ENCODE peak calls at places on chromosomes 1 and 21, in six cellular contexts. One of them, this sample, is unnamed.

GRCh38 chr1:47409311-47410085 is 6.6 kb upstream of the FOXE3 start:
- DNase-seq in H1: no peak
- DNase-seq in trophoblast cell: peak
- DNase-seq in IMR-90: peak
- DNase-seq in mesenchymal stem cell: no peak
- DNase-seq in H9: no peak
- DNase-seq in this sample: no peak

GRCh38 chr1:76759171-76759860 is 108.0 kb upstream of the ST6GALNAC5 start:
- DNase-seq in H1: no peak
- DNase-seq in mesenchymal stem cell: no peak
- DNase-seq in trophoblast cell: no peak
- DNase-seq in H9: no peak
- DNase-seq in IMR-90: no peak
- DNase-seq in this sample: no peak

GRCh38 chr21:21612446-21612845 is 614.2 kb downstream of the NCAM2 start:
- DNase-seq in H9: peak
- DNase-seq in H1: no peak
- DNase-seq in mesenchymal stem cell: peak
- DNase-seq in IMR-90: peak
- DNase-seq in trophoblast cell: peak
- DNase-seq in this sample: peak

GRCh38 chr21:25845729-25846256 is 111.0 kb downstream of the GABPA start:
- DNase-seq in trophoblast cell: no peak
- DNase-seq in mesenchymal stem cell: peak
- DNase-seq in H9: no peak
- DNase-seq in IMR-90: peak
- DNase-seq in H1: no peak
- DNase-seq in this sample: no peak

GRCh38 chr1:27357281-27358037 is 9.3 kb downstream of the MAP3K6 start:
- DNase-seq in H9: peak
- DNase-seq in trophoblast cell: peak
- DNase-seq in IMR-90: peak
- DNase-seq in mesenchymal stem cell: peak
- DNase-seq in H1: peak
- DNase-seq in this sample: peak

GRCh38 chr1:224609333-224609732 is 6.8 kb upstream of the CNIH3 start:
- DNase-seq in H9: no peak
- DNase-seq in trophoblast cell: no peak
- DNase-seq in H1: no peak
- DNase-seq in mesenchymal stem cell: no peak
- DNase-seq in IMR-90: no peak
- DNase-seq in this sample: no peak

GRCh38 chr1:2502661-2503553 is 23.5 kb downstream of the PANK4 start:
- DNase-seq in IMR-90: no peak
- DNase-seq in trophoblast cell: no peak
- DNase-seq in mesenchymal stem cell: no peak
- DNase-seq in H9: no peak
- DNase-seq in H1: no peak
- DNase-seq in this sample: no peak

GRCh38 chr1:14826172-14826636 is 227.7 kb downstream of the KAZN start:
- DNase-seq in H1: no peak
- DNase-seq in IMR-90: peak
- DNase-seq in trophoblast cell: no peak
- DNase-seq in mesenchymal stem cell: peak
- DNase-seq in H9: no peak
- DNase-seq in this sample: no peak

GRCh38 chr1:107464827-107465226 is 324.0 kb downstream of the NTNG1 start:
- DNase-seq in trophoblast cell: no peak
- DNase-seq in H9: peak
- DNase-seq in mesenchymal stem cell: no peak
- DNase-seq in IMR-90: no peak
- DNase-seq in H1: no peak
- DNase-seq in this sample: no peak

GRCh38 chr1:114083186-114083585 is 70.5 kb downstream of the SYT6 start:
- DNase-seq in trophoblast cell: peak
- DNase-seq in IMR-90: no peak
- DNase-seq in H1: no peak
- DNase-seq in H9: no peak
- DNase-seq in mesenchymal stem cell: no peak
- DNase-seq in this sample: no peak

GRCh38 chr1:87478231-87478630 is 149.6 kb downstream of the LMO4 start:
- DNase-seq in trophoblast cell: peak
- DNase-seq in H9: peak
- DNase-seq in mesenchymal stem cell: peak
- DNase-seq in H1: peak
- DNase-seq in IMR-90: peak
- DNase-seq in this sample: no peak

GRCh38 chr1:234721476-234722266 is 111.7 kb upstream of the IRF2BP2 start:
- DNase-seq in IMR-90: peak
- DNase-seq in H1: no peak
- DNase-seq in mesenchymal stem cell: peak
- DNase-seq in trophoblast cell: no peak
- DNase-seq in H9: no peak
- DNase-seq in this sample: no peak

GRCh38 chr1:225820522-225821120 is 10.7 kb downstream of the EPHX1 start:
- DNase-seq in IMR-90: no peak
- DNase-seq in trophoblast cell: no peak
- DNase-seq in mesenchymal stem cell: no peak
- DNase-seq in H1: no peak
- DNase-seq in H9: no peak
- DNase-seq in this sample: no peak

GRCh38 chr1:16727190-16728111 is 12.9 kb upstream of the RNU1-4 start:
- DNase-seq in IMR-90: peak
- DNase-seq in trophoblast cell: peak
- DNase-seq in mesenchymal stem cell: peak
- DNase-seq in H1: peak
- DNase-seq in H9: peak
- DNase-seq in this sample: no peak

GRCh38 chr1:89907669-89908293 is 86.9 kb downstream of the LRRC8D start:
- DNase-seq in mesenchymal stem cell: peak
- DNase-seq in IMR-90: peak
- DNase-seq in trophoblast cell: peak
- DNase-seq in H1: no peak
- DNase-seq in H9: no peak
- DNase-seq in this sample: no peak

GRCh38 chr1:7960165-7960564 is 1.3 kb upstream of the PARK7 start:
- DNase-seq in H9: no peak
- DNase-seq in H1: no peak
- DNase-seq in mesenchymal stem cell: no peak
- DNase-seq in IMR-90: no peak
- DNase-seq in trophoblast cell: no peak
- DNase-seq in this sample: no peak

GRCh38 chr1:7960867-7961198 is 678 bp upstream of the PARK7 start:
- DNase-seq in IMR-90: no peak
- DNase-seq in trophoblast cell: no peak
- DNase-seq in mesenchymal stem cell: no peak
- DNase-seq in H9: no peak
- DNase-seq in H1: no peak
- DNase-seq in this sample: no peak

GRCh38 chr1:7962011-7962335 is 462 bp downstream of the PARK7 start:
- DNase-seq in H9: no peak
- DNase-seq in trophoblast cell: no peak
- DNase-seq in IMR-90: no peak
- DNase-seq in H1: no peak
- DNase-seq in mesenchymal stem cell: peak
- DNase-seq in this sample: no peak

GRCh38 chr1:7962636-7963377 is 1.3 kb downstream of the PARK7 start:
- DNase-seq in H9: no peak
- DNase-seq in H1: no peak
- DNase-seq in mesenchymal stem cell: no peak
- DNase-seq in IMR-90: peak
- DNase-seq in trophoblast cell: no peak
- DNase-seq in this sample: no peak

DNA sequence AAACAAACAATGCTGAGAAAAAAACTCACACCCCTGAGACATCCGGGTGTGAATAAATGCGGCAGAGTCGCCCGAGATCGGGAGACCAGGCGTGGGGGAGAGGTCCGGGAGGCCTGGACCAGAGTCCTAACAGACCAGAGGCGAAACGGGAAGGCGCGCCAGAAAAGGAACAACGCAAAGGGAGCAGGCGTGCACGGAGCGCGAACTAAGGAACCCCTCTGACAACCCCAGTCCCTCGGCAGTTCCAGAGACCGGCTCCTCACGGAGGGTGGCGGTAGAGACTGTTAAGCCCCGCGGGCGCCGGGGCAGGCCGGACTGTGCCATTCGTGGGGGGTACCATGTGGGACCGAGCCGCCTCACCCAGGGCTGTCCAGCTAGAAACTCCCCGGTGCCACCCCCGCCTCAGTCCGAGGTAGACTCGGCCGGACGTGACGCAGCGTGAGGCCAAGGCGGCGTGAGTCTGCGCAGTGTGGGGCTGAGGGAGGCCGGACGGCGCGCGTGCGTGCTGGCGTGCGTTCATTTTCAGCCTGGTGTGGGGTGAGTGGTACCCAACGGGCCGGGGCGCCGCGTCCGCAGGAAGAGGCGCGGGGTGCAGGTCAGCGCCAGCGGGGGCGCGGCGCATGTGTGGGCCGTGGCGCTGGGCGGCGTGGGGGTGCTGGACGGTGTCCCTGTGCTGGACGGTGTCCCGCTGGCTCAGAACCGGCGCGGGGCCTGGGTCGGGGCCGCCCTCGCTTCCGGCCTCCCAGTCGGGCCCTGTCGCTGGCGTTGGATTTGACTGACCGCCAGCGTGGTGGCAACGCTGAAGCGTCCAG is at the start of gene PARK7:
- DNase-seq in H1: peak
- DNase-seq in mesenchymal stem cell: peak
- DNase-seq in trophoblast cell: peak
- DNase-seq in H9: peak
- DNase-seq in IMR-90: peak
- DNase-seq in this sample: peak
- H3K14ac ChIP-seq in H1: no peak
- H3K14ac ChIP-seq in mesenchymal stem cell: peak
- H3K14ac ChIP-seq in trophoblast cell: peak
- H3K14ac ChIP-seq in H9: peak
- H3K14ac ChIP-seq in IMR-90: peak
- H3K14ac ChIP-seq in this sample: peak

GRCh38 chr1:205630651-205631009 is 1.2 kb downstream of the ELK4 start:
- DNase-seq in H9: no peak
- DNase-seq in mesenchymal stem cell: no peak
- DNase-seq in IMR-90: no peak
- DNase-seq in trophoblast cell: no peak
- DNase-seq in H1: no peak
- DNase-seq in this sample: no peak

GRCh38 chr1:205631727-205632373 is at the start of gene ELK4:
- DNase-seq in IMR-90: peak
- DNase-seq in H9: peak
- DNase-seq in trophoblast cell: peak
- DNase-seq in H1: peak
- DNase-seq in mesenchymal stem cell: peak
- DNase-seq in this sample: peak

GRCh38 chr1:205631010-205631726 is 643 bp downstream of the ELK4 start:
- DNase-seq in trophoblast cell: peak
- DNase-seq in H9: peak
- DNase-seq in mesenchymal stem cell: peak
- DNase-seq in H1: peak
- DNase-seq in IMR-90: peak
- DNase-seq in this sample: peak

GRCh38 chr1:205632374-205633169 is 761 bp upstream of the ELK4 start:
- DNase-seq in H9: no peak
- DNase-seq in trophoblast cell: no peak
- DNase-seq in H1: no peak
- DNase-seq in IMR-90: no peak
- DNase-seq in mesenchymal stem cell: peak
- DNase-seq in this sample: no peak

GRCh38 chr1:205633421-205633976 is 1.7 kb upstream of the ELK4 start:
- DNase-seq in H9: no peak
- DNase-seq in mesenchymal stem cell: peak
- DNase-seq in trophoblast cell: no peak
- DNase-seq in H1: no peak
- DNase-seq in IMR-90: peak
- DNase-seq in this sample: no peak
- H3K14ac ChIP-seq in H9: no peak
- H3K14ac ChIP-seq in mesenchymal stem cell: no peak
- H3K14ac ChIP-seq in trophoblast cell: no peak
- H3K14ac ChIP-seq in H1: no peak
- H3K14ac ChIP-seq in IMR-90: peak
- H3K14ac ChIP-seq in this sample: no peak

GRCh38 chr1:207798847-207799246 is 47.0 kb downstream of the CD46 start:
- DNase-seq in H9: no peak
- DNase-seq in IMR-90: peak
- DNase-seq in H1: no peak
- DNase-seq in mesenchymal stem cell: peak
- DNase-seq in trophoblast cell: no peak
- DNase-seq in this sample: no peak
- H3K14ac ChIP-seq in H9: no peak
- H3K14ac ChIP-seq in IMR-90: no peak
- H3K14ac ChIP-seq in H1: no peak
- H3K14ac ChIP-seq in mesenchymal stem cell: no peak
- H3K14ac ChIP-seq in trophoblast cell: no peak
- H3K14ac ChIP-seq in this sample: no peak

GRCh38 chr21:34279883-34280282 is 83.9 kb upstream of the KCNE2 start:
- DNase-seq in H9: no peak
- DNase-seq in IMR-90: no peak
- DNase-seq in H1: no peak
- DNase-seq in mesenchymal stem cell: no peak
- DNase-seq in trophoblast cell: no peak
- DNase-seq in this sample: no peak
- H3K14ac ChIP-seq in H9: no peak
- H3K14ac ChIP-seq in IMR-90: no peak
- H3K14ac ChIP-seq in H1: no peak
- H3K14ac ChIP-seq in mesenchymal stem cell: no peak
- H3K14ac ChIP-seq in trophoblast cell: no peak
- H3K14ac ChIP-seq in this sample: no peak

GRCh38 chr21:44544566-44544965 is 4.6 kb upstream of the KRTAP10-1 start:
- DNase-seq in trophoblast cell: no peak
- DNase-seq in IMR-90: no peak
- DNase-seq in mesenchymal stem cell: no peak
- DNase-seq in H1: no peak
- DNase-seq in H9: no peak
- DNase-seq in this sample: no peak
- H3K14ac ChIP-seq in trophoblast cell: no peak
- H3K14ac ChIP-seq in IMR-90: no peak
- H3K14ac ChIP-seq in mesenchymal stem cell: no peak
- H3K14ac ChIP-seq in H1: no peak
- H3K14ac ChIP-seq in H9: no peak
- H3K14ac ChIP-seq in this sample: no peak

DNA sequence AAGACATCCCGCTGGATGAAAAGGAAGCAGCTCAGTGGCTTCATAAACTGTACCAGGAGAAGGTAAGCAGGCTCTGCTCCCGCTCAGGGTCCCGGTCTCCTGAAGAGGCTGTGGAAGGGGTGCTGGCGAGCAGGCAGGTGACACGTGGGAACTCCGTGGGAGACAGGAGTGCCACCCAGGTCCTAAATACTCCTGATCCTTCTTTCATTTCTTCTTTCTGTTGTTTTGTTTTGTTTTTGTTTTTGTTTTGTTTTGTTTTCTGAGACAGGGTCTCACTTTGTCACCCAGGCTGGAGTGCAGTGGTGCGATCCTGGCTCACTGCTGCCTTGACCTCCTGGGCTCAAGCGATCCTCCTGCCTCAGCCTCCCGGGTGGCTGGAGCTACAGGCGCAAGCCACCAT is 34.0 kb upstream of the TRAPPC10 start:
- DNase-seq in mesenchymal stem cell: no peak
- DNase-seq in trophoblast cell: no peak
- DNase-seq in H9: no peak
- DNase-seq in H1: no peak
- DNase-seq in IMR-90: no peak
- DNase-seq in this sample: no peak
- H3K14ac ChIP-seq in mesenchymal stem cell: no peak
- H3K14ac ChIP-seq in trophoblast cell: no peak
- H3K14ac ChIP-seq in H9: no peak
- H3K14ac ChIP-seq in H1: no peak
- H3K14ac ChIP-seq in IMR-90: no peak
- H3K14ac ChIP-seq in this sample: no peak